ENCODE peak calls at places on chromosomes 4 and X, in eight cellular contexts. T is amniotic stem cell, Q is endothelial cell of umbilical vein, J is GM20000, Y is DMS153, N is cortex of kidney, W is HEK293T, E is heart left ventricle. I is an unnamed sample.
A peak's percentile ranks its signal among the peaks of the same experiment; 100 is the strongest.

GRCh38 chrX:72255445-72255844 is 16.6 kb upstream of the ERCC6L start:
- DNase-seq in T (no peak), Q (no peak), J (no peak), Y (peak; percentile 68), N (no peak), W (no peak), E (no peak), I (no peak)

GRCh38 chrX:11792461-11793421 is 34.7 kb downstream of the MSL3 start:
- DNase-seq in T (no peak), Q (no peak), J (peak; percentile 41), Y (peak; percentile 11), N (no peak), W (no peak), E (no peak), I (no peak)

GRCh38 chr4:177484613-177485021 is 42.4 kb upstream of the AGA start:
- DNase-seq in T (no peak), Q (peak; percentile 30), J (no peak), Y (no peak), N (no peak), W (no peak), E (no peak), I (no peak)

GRCh38 chr4:169407217-169407845 is 136.6 kb upstream of the SH3RF1 start:
- DNase-seq in T (no peak), Q (peak; percentile 25), J (no peak), Y (no peak), N (no peak), W (no peak), E (peak; percentile 24), I (no peak)

GRCh38 chr4:151659631-151660030 is 101.2 kb downstream of the GATB start:
- DNase-seq in T (no peak), Q (peak; percentile 4), J (no peak), Y (no peak), N (no peak), W (no peak), E (no peak), I (no peak)

GRCh38 chr4:47855350-47855749 is 17.5 kb upstream of the CORIN start:
- DNase-seq in T (no peak), Q (no peak), J (no peak), Y (no peak), N (no peak), W (no peak), E (no peak), I (no peak)

GRCh38 chrX:108439434-108439883 is at the start of gene COL4A5:
- DNase-seq in T (peak; percentile 38), Q (peak; percentile 79), J (no peak), Y (no peak), N (no peak), W (peak; percentile 71), E (peak; percentile 59), I (peak; percentile 32)

GRCh38 chr4:79623125-79623905 is 215.3 kb upstream of the GK2 start:
- DNase-seq in T (no peak), Q (no peak), J (no peak), Y (peak; percentile 5), N (no peak), W (no peak), E (no peak), I (no peak)

GRCh38 chrX:75623535-75623934 is 100.7 kb upstream of the ZDHHC15 start:
- DNase-seq in T (no peak), Q (no peak), J (no peak), Y (no peak), N (no peak), W (no peak), E (no peak), I (no peak)

GRCh38 chr4:73897380-73898136 is 28.4 kb downstream of the CXCL1 start:
- DNase-seq in T (no peak), Q (no peak), J (no peak), Y (no peak), N (no peak), W (no peak), E (no peak), I (no peak)

I was measured in right cardiac atrium.